ENCODE peak calls at places on chromosomes 16 and 17, in four cellular contexts. W is SK-N-SH, V is HepG2, Z is GM12878. L is an unnamed sample.

GRCh38 chr17:34365340-34365739 is 2.3 kb upstream of the CCL1 start:
- DNase-seq in W (no peak), V (no peak), Z (no peak), L (no peak)

GRCh38 chr17:350706-351435 is 1.7 kb downstream of the RPH3AL start:
- DNase-seq in W (peak), V (peak), Z (no peak), L (no peak)

GRCh38 chr16:11059588-11059987 is 115.2 kb downstream of the CLEC16A start:
- DNase-seq in W (no peak), V (no peak), Z (no peak), L (no peak)

GRCh38 chr17:81381632-81382577 is 13.4 kb upstream of the BAHCC1 start:
- DNase-seq in W (no peak), V (no peak), Z (no peak), L (no peak)

GRCh38 chr17:50062323-50063243 is 6.7 kb downstream of the ITGA3 start:
- DNase-seq in W (peak), V (no peak), Z (no peak), L (no peak)

GRCh38 chr16:20385844-20386832 is 18.4 kb downstream of the PDILT start:
- DNase-seq in W (peak), V (peak), Z (no peak), L (peak)

GRCh38 chr16:3654249-3654991 is at the start of gene DNASE1:
- DNase-seq in W (peak), V (peak), Z (peak), L (peak)

GRCh38 chr17:58305626-58306025 is 23.0 kb downstream of the TSPOAP1 start:
- DNase-seq in W (no peak), V (no peak), Z (no peak), L (no peak)

GRCh38 chr17:28643979-28644781 is 778 bp downstream of the BLTP2 start:
- DNase-seq in W (peak), V (peak), Z (no peak), L (peak)

GRCh38 chr16:59909262-59909661 is 1175.1 kb upstream of the GOT2 start:
- DNase-seq in W (no peak), V (no peak), Z (no peak), L (no peak)

GRCh38 chr16:65075877-65076276 is 46.0 kb downstream of the CDH11 start:
- DNase-seq in W (no peak), V (no peak), Z (no peak), L (no peak)

GRCh38 chr16:50259334-50260205 is 6.8 kb upstream of the ADCY7 start:
- DNase-seq in W (peak), V (no peak), Z (no peak), L (no peak)

GRCh38 chr16:5396880-5397279 is 299.3 kb upstream of the EEF2KMT start:
- DNase-seq in W (no peak), V (no peak), Z (no peak), L (no peak)

GRCh38 chr16:14015017-14015416 is 56.1 kb upstream of the MRTFB start:
- DNase-seq in W (no peak), V (no peak), Z (no peak), L (no peak)

GRCh38 chr17:48901241-48901640 is 7.0 kb upstream of the UBE2Z start:
- DNase-seq in W (no peak), V (no peak), Z (no peak), L (no peak)

GRCh38 chr16:12059216-12059769 is 82.8 kb downstream of the SNX29 start:
- DNase-seq in W (peak), V (peak), Z (no peak), L (no peak)

GRCh38 chr17:200604-200985 is 19.1 kb upstream of the DOC2B start:
- DNase-seq in W (no peak), V (no peak), Z (no peak), L (no peak)

GRCh38 chr16:68478526-68479249 is 30.4 kb upstream of the SMPD3 start:
- DNase-seq in W (no peak), V (no peak), Z (no peak), L (no peak)

GRCh38 chr16:23351360-23351759 is 49.3 kb downstream of the SCNN1B start:
- DNase-seq in W (no peak), V (no peak), Z (no peak), L (no peak)

GRCh38 chr16:66473654-66474519 is 46.8 kb downstream of the BEAN1 start:
- DNase-seq in W (no peak), V (no peak), Z (no peak), L (no peak)

GRCh38 chr17:17146791-17147406 is 59.2 kb downstream of the PLD6 start:
- DNase-seq in W (no peak), V (peak), Z (no peak), L (no peak)

GRCh38 chr17:72515291-72516065 is 394.7 kb downstream of the SOX9 start:
- DNase-seq in W (peak), V (no peak), Z (peak), L (no peak)

GRCh38 chr17:4229627-4230026 is 34.2 kb downstream of the ANKFY1 start:
- DNase-seq in W (no peak), V (no peak), Z (no peak), L (no peak)

GRCh38 chr16:23207485-23207884 is 24.9 kb downstream of the SCNN1G start:
- DNase-seq in W (peak), V (no peak), Z (no peak), L (no peak)

GRCh38 chr16:78882150-78882549 is 718.4 kb downstream of the MAF start:
- DNase-seq in W (no peak), V (no peak), Z (no peak), L (no peak)

GRCh38 chr17:68740555-68741447 is 139.6 kb upstream of the FAM20A start:
- DNase-seq in W (no peak), V (no peak), Z (no peak), L (no peak)

GRCh38 chr17:82229686-82230626 is 1.1 kb downstream of the SLC16A3 start:
- DNase-seq in W (no peak), V (peak), Z (no peak), L (no peak)

GRCh38 chr16:49644143-49644460 is 211.8 kb downstream of the ZNF423 start:
- DNase-seq in W (no peak), V (no peak), Z (no peak), L (no peak)

GRCh38 chr16:68367034-68367433 is 56.2 kb downstream of the PRMT7 start:
- DNase-seq in W (peak), V (peak), Z (no peak), L (peak)

GRCh38 chr16:80583466-80583865 is 42.7 kb downstream of the DYNLRB2 start:
- DNase-seq in W (no peak), V (no peak), Z (no peak), L (no peak)

GRCh38 chr16:86299882-86300490 is 210.3 kb upstream of the FOXF1 start:
- DNase-seq in W (no peak), V (no peak), Z (no peak), L (no peak)

GRCh38 chr17:74592087-74592990 is at the start of gene CD300LD:
- DNase-seq in W (no peak), V (no peak), Z (no peak), L (no peak)

GRCh38 chr17:30854146-30854545 is 22.4 kb downstream of the ATAD5 start:
- DNase-seq in W (no peak), V (no peak), Z (no peak), L (no peak)

GRCh38 chr17:3529817-3530741 is 27.5 kb downstream of the TRPV3 start:
- DNase-seq in W (no peak), V (peak), Z (no peak), L (no peak)

GRCh38 chr17:81035389-81036127 is 607 bp downstream of the BAIAP2 start:
- DNase-seq in W (no peak), V (no peak), Z (no peak), L (peak)

GRCh38 chr17:19415311-19415710 is 4.3 kb downstream of the RNF112 start:
- DNase-seq in W (no peak), V (no peak), Z (no peak), L (no peak)

GRCh38 chr16:53864819-53865491 is 161.0 kb downstream of the FTO start:
- DNase-seq in W (no peak), V (peak), Z (no peak), L (no peak)

GRCh38 chr17:30263552-30264333 is 28.0 kb downstream of the BLMH start:
- DNase-seq in W (no peak), V (no peak), Z (no peak), L (no peak)

GRCh38 chr17:39952665-39953470 is 9.9 kb upstream of the GSDMA start:
- DNase-seq in W (peak), V (peak), Z (peak), L (peak)

GRCh38 chr17:39953471-39953888 is 9.3 kb upstream of the GSDMA start:
- DNase-seq in W (no peak), V (no peak), Z (peak), L (no peak)

GRCh38 chr17:39955726-39956225 is 7.0 kb upstream of the GSDMA start:
- DNase-seq in W (no peak), V (no peak), Z (no peak), L (no peak)

GRCh38 chr17:39951924-39952664 is 10.7 kb upstream of the GSDMA start:
- DNase-seq in W (no peak), V (no peak), Z (no peak), L (no peak)

DNA sequence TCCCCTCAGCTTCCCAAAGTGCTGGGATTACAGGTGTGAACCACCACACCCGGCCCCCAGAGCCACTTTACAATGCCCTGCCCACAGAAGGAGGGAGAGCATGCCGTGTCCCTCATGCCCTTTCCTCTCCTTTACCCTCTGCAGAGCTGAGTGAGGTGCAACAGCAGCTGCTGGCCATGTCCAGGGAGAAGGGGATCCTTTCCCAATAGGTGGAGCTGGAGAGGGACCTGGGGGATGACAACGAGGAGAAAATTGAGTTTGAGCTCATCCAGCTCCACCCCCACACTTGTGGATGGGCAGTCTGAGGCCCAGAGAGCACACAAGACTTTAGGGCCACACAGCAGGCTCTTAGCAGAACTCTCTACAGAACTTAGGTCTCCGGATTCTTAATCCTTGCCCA is 7.9 kb upstream of the GSDMA start:
- DNase-seq in W (no peak), V (peak), Z (no peak), L (no peak)
- TF ChIP-seq NFIC in W (no peak), V (no peak), Z (no peak), L (no peak)

GRCh38 chr16:88289549-88290344 is 93.0 kb upstream of the ZNF469 start:
- DNase-seq in W (peak), V (no peak), Z (no peak), L (no peak)

GRCh38 chr16:88290850-88291830 is 91.6 kb upstream of the ZNF469 start:
- DNase-seq in W (peak), V (no peak), Z (no peak), L (no peak)

GRCh38 chr16:88289001-88289400 is 93.8 kb upstream of the ZNF469 start:
- DNase-seq in W (no peak), V (no peak), Z (no peak), L (no peak)

GRCh38 chr16:88293097-88293496 is 89.7 kb upstream of the ZNF469 start:
- DNase-seq in W (no peak), V (no peak), Z (no peak), L (no peak)

GRCh38 chr16:88292007-88292940 is 90.5 kb upstream of the ZNF469 start:
- DNase-seq in W (peak), V (no peak), Z (no peak), L (no peak)
- TF ChIP-seq NFIC in W (no peak), V (no peak), Z (no peak), L (no peak)

DNA sequence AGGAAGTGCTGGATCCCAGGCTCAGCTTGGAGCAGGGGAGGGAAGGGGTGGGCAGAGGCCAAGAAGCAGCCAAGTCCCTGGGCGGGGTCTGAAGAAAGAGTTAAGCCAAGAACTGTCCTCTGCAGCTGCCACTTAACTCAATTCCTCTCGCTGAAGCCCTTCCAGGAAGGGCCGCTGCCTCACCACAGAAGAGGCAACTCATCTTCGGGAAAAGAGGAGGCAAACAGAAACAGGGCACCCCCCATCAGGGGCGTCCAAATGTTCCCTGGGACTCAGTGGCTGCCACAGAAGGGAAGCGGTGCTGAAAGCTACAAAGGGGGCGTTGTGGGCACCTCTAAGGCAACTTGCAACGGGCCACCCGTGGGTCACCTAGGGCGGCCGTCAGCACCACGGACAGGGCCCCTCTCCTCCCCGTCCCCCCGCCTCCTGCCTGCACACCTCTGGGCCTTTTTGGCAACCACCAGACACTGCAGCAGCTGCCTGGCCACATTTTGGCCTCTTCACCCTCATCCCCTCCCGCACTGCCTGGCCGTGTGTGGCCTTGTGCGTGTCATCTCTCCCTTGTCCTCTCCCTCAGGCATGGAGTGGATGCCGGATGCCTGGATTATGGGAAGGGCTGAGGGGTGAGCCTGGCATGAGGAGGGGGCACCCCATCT is 2.5 kb downstream of the TLCD3B start:
- DNase-seq in W (no peak), V (no peak), Z (no peak), L (peak)
- TF ChIP-seq NFIC in W (no peak), V (no peak), Z (no peak), L (no peak)

DNA sequence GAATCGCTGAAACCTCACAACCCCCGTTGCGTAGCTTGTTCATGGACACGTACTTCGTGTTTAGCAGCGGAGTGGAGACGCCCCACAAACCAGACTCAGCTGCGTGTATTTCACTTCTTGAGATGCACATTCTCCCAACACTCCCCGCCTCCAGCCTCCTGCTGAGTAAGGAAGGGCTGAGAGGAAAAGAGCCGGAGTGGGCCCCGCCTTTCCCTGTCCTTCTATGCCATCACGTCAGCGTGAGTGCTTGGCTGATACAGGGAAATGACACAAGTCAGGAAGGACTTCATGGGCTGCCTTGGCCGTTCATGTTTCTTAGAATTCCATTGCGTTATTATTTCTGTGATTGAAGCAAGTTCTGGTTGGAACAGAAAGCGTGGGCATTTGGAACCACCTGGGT is 68.6 kb upstream of the CBX4 start:
- DNase-seq in W (no peak), V (no peak), Z (no peak), L (no peak)
- TF ChIP-seq NFIC in W (no peak), V (no peak), Z (no peak), L (no peak)

DNA sequence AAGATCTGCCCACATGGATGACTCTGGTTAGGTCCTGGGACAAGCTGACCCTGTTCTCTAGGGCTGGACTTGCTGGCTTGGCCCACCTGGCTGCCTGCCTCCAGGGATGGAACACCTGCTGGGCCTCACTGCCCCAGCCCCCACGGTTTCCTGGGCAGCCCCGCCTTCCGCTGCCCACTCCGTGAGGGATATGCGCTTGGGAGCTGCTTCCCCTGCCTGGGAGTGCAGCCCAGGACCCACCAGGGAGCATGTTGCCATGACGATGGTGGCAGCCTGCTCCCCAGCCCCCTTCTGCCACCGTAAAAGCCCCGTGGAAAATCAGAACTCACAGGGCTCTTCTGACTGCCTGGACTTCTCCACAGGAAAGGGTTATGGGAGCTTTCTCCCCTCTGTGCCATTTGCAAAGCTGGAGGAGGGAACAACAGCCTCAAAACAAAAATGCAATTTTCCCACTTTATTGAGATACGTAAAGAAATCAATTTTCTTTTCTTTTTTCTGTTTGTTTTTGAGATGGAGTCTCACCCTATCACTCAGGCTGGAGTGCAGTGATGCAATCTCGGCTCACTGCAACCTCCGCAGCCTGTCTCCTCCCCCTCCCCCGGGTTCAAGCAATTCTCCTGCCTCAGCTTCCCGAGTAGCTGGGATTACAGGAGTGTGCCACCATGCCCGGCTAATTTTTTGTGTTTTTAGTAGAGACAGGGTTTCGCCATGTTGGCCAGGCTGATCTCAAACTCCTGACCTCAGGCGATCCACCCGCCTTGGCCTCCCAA is 18.0 kb upstream of the GAS7 start:
- DNase-seq in W (no peak), V (no peak), Z (no peak), L (no peak)
- TF ChIP-seq NFIC in W (no peak), V (no peak), Z (no peak), L (no peak)

GRCh38 chr17:15441315-15441714 is 26.1 kb downstream of the CDRT4 start:
- DNase-seq in W (no peak), V (no peak), Z (no peak), L (no peak)
- TF ChIP-seq NFIC in W (no peak), V (no peak), Z (no peak), L (no peak)

DNA sequence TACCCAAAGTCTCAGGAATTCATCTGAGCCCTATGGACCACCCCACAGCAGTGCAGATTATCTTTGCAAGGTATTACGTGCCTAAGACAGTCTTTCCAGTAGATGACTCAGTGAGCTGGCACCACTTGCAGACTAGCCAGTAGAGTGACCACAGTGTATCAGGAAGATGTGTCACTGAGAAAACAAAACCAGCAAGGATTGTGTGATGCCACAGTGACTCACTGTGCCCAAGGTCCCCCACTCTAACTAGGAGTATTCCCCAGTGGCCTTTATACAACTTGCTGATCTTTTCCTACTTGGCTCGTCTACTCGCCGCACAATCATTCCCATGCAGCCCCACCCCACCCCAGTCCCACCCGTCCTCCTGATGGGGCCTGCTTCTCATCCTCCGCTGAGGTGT is 26.8 kb upstream of the PRKCA start:
- DNase-seq in W (no peak), V (peak), Z (no peak), L (no peak)
- TF ChIP-seq NFIC in W (peak), V (no peak), Z (no peak), L (peak)

GRCh38 chr17:77709594-77709993 is 248.9 kb upstream of the TNRC6C start:
- DNase-seq in W (no peak), V (no peak), Z (no peak), L (no peak)

GRCh38 chr17:77708049-77708448 is 250.5 kb upstream of the TNRC6C start:
- DNase-seq in W (no peak), V (no peak), Z (no peak), L (no peak)

GRCh38 chr17:77707546-77707945 is 251.0 kb upstream of the TNRC6C start:
- DNase-seq in W (no peak), V (no peak), Z (no peak), L (no peak)

GRCh38 chr17:77706938-77707337 is 251.6 kb upstream of the TNRC6C start:
- DNase-seq in W (no peak), V (no peak), Z (no peak), L (no peak)

DNA sequence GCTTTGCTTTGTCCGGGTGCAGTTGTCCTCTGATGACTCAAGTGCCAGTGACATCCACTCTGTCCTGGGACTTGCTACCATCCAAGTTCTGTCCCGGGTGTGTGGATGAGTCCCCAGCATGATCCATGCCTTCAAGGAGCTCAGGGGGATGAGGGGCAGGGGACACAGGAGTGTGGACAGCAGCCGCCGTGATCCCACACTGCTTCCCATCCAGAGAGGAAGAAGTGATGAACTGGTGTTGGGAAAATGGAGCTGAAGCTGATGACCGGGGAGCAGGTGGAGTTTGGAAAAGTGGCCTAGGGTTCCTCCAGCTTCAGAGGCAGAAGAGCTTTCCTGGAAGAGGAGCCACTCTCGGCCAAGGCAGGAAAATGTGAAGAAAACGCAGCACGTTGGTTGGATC is 249.6 kb upstream of the TNRC6C start:
- DNase-seq in W (no peak), V (no peak), Z (no peak), L (no peak)
- TF ChIP-seq NFIC in W (no peak), V (no peak), Z (no peak), L (no peak)